ENCODE peak calls at places on chromosomes 13 and 19, in six cellular contexts. B is activated CD4-positive, alpha-beta T cell treated with anti-CD3 and anti-CD28 coated beads for 48 hours; V is naive thymus-derived CD4-positive, alpha-beta T cell; C is Karpas-422; G is anterior cingulate cortex; S is T-helper 2 cell treated with Interferon-gamma antibody and Interleukin-4, amounts not matched to agents 5 μg/mL and 100 μg/mL, for 36 hours. N is an unnamed sample.

GRCh38 chr19:45883881-45884681 is 1.9 kb downstream of the IRF2BP1 start:
- DNase-seq in C (no peak), B (no peak), S (no peak), G (no peak), V (no peak), N (no peak)

GRCh38 chr19:54391589-54392061 is 23.6 kb upstream of the TTYH1 start:
- DNase-seq in G (no peak), V (no peak), S (no peak), C (no peak), B (no peak), N (no peak)

GRCh38 chr19:40396886-40397567 is 7.0 kb upstream of the HIPK4 start:
- DNase-seq in S (no peak), V (no peak), G (no peak), B (no peak), C (no peak), N (no peak)

GRCh38 chr13:22169473-22169872 is 498.6 kb downstream of the FGF9 start:
- DNase-seq in G (no peak), V (no peak), C (no peak), S (no peak), B (no peak), N (no peak)

GRCh38 chr19:13149628-13150186 is 468 bp downstream of the STX10 start:
- DNase-seq in G (peak), C (peak), B (peak), S (peak), V (peak), N (no peak)

GRCh38 chr19:16034180-16034579 is 42.1 kb upstream of the TPM4 start:
- DNase-seq in B (no peak), C (no peak), V (no peak), S (no peak), G (no peak), N (no peak)

GRCh38 chr13:98970293-98970692 is 7.6 kb downstream of the DOCK9 start:
- DNase-seq in G (no peak), B (no peak), S (no peak), V (no peak), C (no peak), N (no peak)

GRCh38 chr19:13050274-13050673 is 52.4 kb downstream of the LYL1 start:
- DNase-seq in G (no peak), V (no peak), S (no peak), C (no peak), B (no peak), N (no peak)

N was measured in central memory CD4-positive, alpha-beta T cell.